ENCODE peak calls at places on chromosomes 4 and X, in six cellular contexts. One of them, this sample, is unnamed.

GRCh38 chrX:10483191-10483808 is 137.1 kb downstream of the MID1 start:
- DNase-seq in endothelial cell of umbilical vein: peak; percentile 93
- DNase-seq in HepG2: no peak
- DNase-seq in A549: no peak
- DNase-seq in GM12878: no peak
- DNase-seq in K562: no peak
- DNase-seq in this sample: no peak

GRCh38 chr4:113646456-113646809 is 115.1 kb downstream of the CAMK2D start:
- DNase-seq in endothelial cell of umbilical vein: no peak
- DNase-seq in HepG2: no peak
- DNase-seq in A549: peak; percentile 85
- DNase-seq in GM12878: no peak
- DNase-seq in K562: no peak
- DNase-seq in this sample: no peak

GRCh38 chrX:41382699-41383645 is 49.0 kb downstream of the DDX3X start:
- DNase-seq in endothelial cell of umbilical vein: no peak
- DNase-seq in HepG2: no peak
- DNase-seq in A549: peak; percentile 77
- DNase-seq in GM12878: no peak
- DNase-seq in K562: no peak
- DNase-seq in this sample: peak; percentile 44

GRCh38 chr4:109207060-109207459 is 95.4 kb downstream of the COL25A1 start:
- DNase-seq in endothelial cell of umbilical vein: peak; percentile 34
- DNase-seq in HepG2: no peak
- DNase-seq in A549: no peak
- DNase-seq in GM12878: no peak
- DNase-seq in K562: peak; percentile 13
- DNase-seq in this sample: no peak

GRCh38 chr4:8907596-8908205 is 36.1 kb upstream of the HMX1 start:
- DNase-seq in endothelial cell of umbilical vein: no peak
- DNase-seq in HepG2: no peak
- DNase-seq in A549: no peak
- DNase-seq in GM12878: no peak
- DNase-seq in K562: no peak
- DNase-seq in this sample: no peak

GRCh38 chr4:186368291-186368690 is 102.3 kb downstream of the F11 start:
- DNase-seq in endothelial cell of umbilical vein: no peak
- DNase-seq in HepG2: no peak
- DNase-seq in A549: no peak
- DNase-seq in GM12878: no peak
- DNase-seq in K562: no peak
- DNase-seq in this sample: no peak

GRCh38 chr4:5719329-5720055 is 8.5 kb downstream of the EVC start:
- DNase-seq in endothelial cell of umbilical vein: peak; percentile 21
- DNase-seq in HepG2: no peak
- DNase-seq in A549: no peak
- DNase-seq in GM12878: no peak
- DNase-seq in K562: no peak
- DNase-seq in this sample: no peak

GRCh38 chr4:63578383-63578782 is 830.9 kb downstream of the TECRL start:
- DNase-seq in endothelial cell of umbilical vein: no peak
- DNase-seq in HepG2: no peak
- DNase-seq in A549: peak; percentile 1
- DNase-seq in GM12878: no peak
- DNase-seq in K562: no peak
- DNase-seq in this sample: no peak

GRCh38 chrX:41092776-41093175 is 7.5 kb downstream of the USP9X start:
- DNase-seq in endothelial cell of umbilical vein: no peak
- DNase-seq in HepG2: no peak
- DNase-seq in A549: no peak
- DNase-seq in GM12878: no peak
- DNase-seq in K562: no peak
- DNase-seq in this sample: no peak

GRCh38 chr4:25908491-25908901 is 5.5 kb upstream of the SMIM20 start:
- DNase-seq in endothelial cell of umbilical vein: peak; percentile 75
- DNase-seq in HepG2: peak; percentile 66
- DNase-seq in A549: peak; percentile 39
- DNase-seq in GM12878: no peak
- DNase-seq in K562: no peak
- DNase-seq in this sample: no peak

GRCh38 chrX:9573282-9574106 is 108.6 kb downstream of the TBL1X start:
- DNase-seq in endothelial cell of umbilical vein: no peak
- DNase-seq in HepG2: no peak
- DNase-seq in A549: no peak
- DNase-seq in GM12878: no peak
- DNase-seq in K562: no peak
- DNase-seq in this sample: no peak

GRCh38 chr4:185142563-185142910 is 529 bp upstream of the SLC25A4 start:
- DNase-seq in endothelial cell of umbilical vein: no peak
- DNase-seq in HepG2: peak; percentile 37
- DNase-seq in A549: no peak
- DNase-seq in GM12878: no peak
- DNase-seq in K562: no peak
- DNase-seq in this sample: no peak

GRCh38 chrX:107827137-107827831 is 1.6 kb downstream of the MID2 start:
- DNase-seq in endothelial cell of umbilical vein: peak; percentile 43
- DNase-seq in HepG2: no peak
- DNase-seq in A549: no peak
- DNase-seq in GM12878: no peak
- DNase-seq in K562: no peak
- DNase-seq in this sample: no peak

GRCh38 chrX:148268646-148269045 is 231.8 kb upstream of the AFF2 start:
- DNase-seq in endothelial cell of umbilical vein: no peak
- DNase-seq in HepG2: no peak
- DNase-seq in A549: no peak
- DNase-seq in GM12878: no peak
- DNase-seq in K562: no peak
- DNase-seq in this sample: no peak

GRCh38 chr4:17309567-17310268 is 202.2 kb downstream of the QDPR start:
- DNase-seq in endothelial cell of umbilical vein: peak; percentile 13
- DNase-seq in HepG2: no peak
- DNase-seq in A549: no peak
- DNase-seq in GM12878: no peak
- DNase-seq in K562: no peak
- DNase-seq in this sample: no peak

GRCh38 chr4:83664071-83664470 is 128.2 kb downstream of the GPAT3 start:
- DNase-seq in endothelial cell of umbilical vein: no peak
- DNase-seq in HepG2: no peak
- DNase-seq in A549: no peak
- DNase-seq in GM12878: no peak
- DNase-seq in K562: no peak
- DNase-seq in this sample: no peak

GRCh38 chr4:116005037-116005805 is 891.8 kb upstream of the NDST4 start:
- DNase-seq in endothelial cell of umbilical vein: no peak
- DNase-seq in HepG2: no peak
- DNase-seq in A549: no peak
- DNase-seq in GM12878: no peak
- DNase-seq in K562: no peak
- DNase-seq in this sample: no peak

DNA sequence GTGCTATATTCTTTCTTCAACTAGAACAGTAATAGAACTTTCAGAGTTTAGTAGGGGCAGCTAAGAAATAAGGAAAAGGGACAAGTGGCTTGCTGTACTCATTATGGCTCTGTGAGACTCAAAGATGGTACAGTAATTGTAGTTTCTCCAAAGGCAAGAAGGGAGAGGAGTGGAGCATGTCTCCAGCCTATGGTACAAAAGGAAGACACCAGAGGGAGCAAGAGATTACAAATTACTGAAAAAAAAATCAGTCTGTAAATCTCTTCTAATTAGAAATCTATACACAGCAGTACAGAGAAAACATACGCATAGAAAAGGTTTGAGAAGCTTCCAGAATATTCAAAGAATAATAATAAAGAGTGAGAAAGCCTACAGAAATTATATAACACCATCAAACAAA is 61.4 kb downstream of the KLHL4 start:
- DNase-seq in endothelial cell of umbilical vein: peak; percentile 20
- DNase-seq in HepG2: no peak
- DNase-seq in A549: no peak
- DNase-seq in GM12878: no peak
- DNase-seq in K562: no peak
- DNase-seq in this sample: no peak
- TF ChIP-seq CTCF in endothelial cell of umbilical vein: no peak
- TF ChIP-seq CTCF in HepG2: no peak
- TF ChIP-seq CTCF in A549: no peak
- TF ChIP-seq CTCF in GM12878: no peak
- TF ChIP-seq CTCF in K562: peak; percentile 34
- TF ChIP-seq CTCF in this sample: no peak

DNA sequence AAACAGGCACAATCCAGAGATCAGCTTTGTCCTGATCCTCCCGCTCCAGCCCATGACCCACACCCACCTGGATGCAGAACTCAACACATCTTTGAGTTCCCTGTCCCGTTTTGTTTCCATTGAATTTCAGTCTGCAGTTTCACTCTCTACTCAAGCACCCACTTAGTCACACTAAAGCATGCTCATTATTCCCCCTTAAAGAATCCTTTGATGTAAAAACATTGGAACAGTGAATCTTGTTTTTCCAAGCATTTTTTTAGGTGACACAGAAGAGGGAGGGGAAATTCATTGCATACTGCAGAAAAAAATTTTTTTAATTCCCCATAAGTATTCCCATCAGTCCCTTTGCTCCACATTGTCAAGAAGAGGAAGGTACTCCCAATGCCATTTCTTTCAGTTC is 249.7 kb upstream of the TTC29 start:
- DNase-seq in endothelial cell of umbilical vein: no peak
- DNase-seq in HepG2: no peak
- DNase-seq in A549: no peak
- DNase-seq in GM12878: no peak
- DNase-seq in K562: no peak
- DNase-seq in this sample: no peak
- TF ChIP-seq MYC in endothelial cell of umbilical vein: no peak
- TF ChIP-seq MYC in HepG2: no peak
- TF ChIP-seq MYC in A549: no peak
- TF ChIP-seq MYC in GM12878: no peak
- TF ChIP-seq MYC in K562: no peak
- TF ChIP-seq MYC in this sample: no peak

GRCh38 chrX:36856849-36857248 is 151.3 kb upstream of the FAM47C start:
- DNase-seq in endothelial cell of umbilical vein: no peak
- DNase-seq in HepG2: no peak
- DNase-seq in A549: peak; percentile 4
- DNase-seq in GM12878: no peak
- DNase-seq in K562: no peak
- DNase-seq in this sample: peak; percentile 2
- TF ChIP-seq CTCF in endothelial cell of umbilical vein: no peak
- TF ChIP-seq CTCF in HepG2: no peak
- TF ChIP-seq CTCF in A549: peak; percentile 9
- TF ChIP-seq CTCF in GM12878: no peak
- TF ChIP-seq CTCF in K562: no peak
- TF ChIP-seq CTCF in this sample: no peak

DNA sequence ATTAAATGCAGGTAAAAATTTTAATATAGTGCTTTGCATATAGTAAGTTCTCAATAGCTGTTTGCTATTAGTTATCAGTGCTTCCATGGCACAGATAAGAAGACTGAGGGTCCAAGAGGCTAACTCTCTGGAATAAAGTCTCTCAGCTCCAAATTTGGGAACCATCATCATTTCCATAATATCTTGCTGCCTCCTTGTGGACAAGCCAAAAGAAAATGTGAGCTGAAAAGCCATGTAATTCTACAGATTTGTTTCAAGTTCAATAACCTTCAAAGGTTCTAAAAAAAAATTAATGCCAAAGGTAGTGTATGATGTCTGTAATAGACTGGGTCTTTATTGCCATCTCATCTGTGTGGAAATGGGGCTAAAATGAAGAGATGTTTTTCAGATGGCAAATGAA is 136.9 kb upstream of the VCX start:
- DNase-seq in endothelial cell of umbilical vein: no peak
- DNase-seq in HepG2: no peak
- DNase-seq in A549: peak; percentile 2
- DNase-seq in GM12878: no peak
- DNase-seq in K562: no peak
- DNase-seq in this sample: no peak
- TF ChIP-seq MYC in endothelial cell of umbilical vein: no peak
- TF ChIP-seq MYC in HepG2: no peak
- TF ChIP-seq MYC in A549: no peak
- TF ChIP-seq MYC in GM12878: no peak
- TF ChIP-seq MYC in K562: no peak
- TF ChIP-seq MYC in this sample: no peak

GRCh38 chr4:7815562-7815961 is 124.1 kb downstream of the AFAP1 start:
- DNase-seq in endothelial cell of umbilical vein: no peak
- DNase-seq in HepG2: no peak
- DNase-seq in A549: peak; percentile 30
- DNase-seq in GM12878: no peak
- DNase-seq in K562: no peak
- DNase-seq in this sample: peak; percentile 23
- TF ChIP-seq CTCF in endothelial cell of umbilical vein: no peak
- TF ChIP-seq CTCF in HepG2: no peak
- TF ChIP-seq CTCF in A549: no peak
- TF ChIP-seq CTCF in GM12878: no peak
- TF ChIP-seq CTCF in K562: no peak
- TF ChIP-seq CTCF in this sample: no peak

GRCh38 chrX:133412246-133412645 is 3.0 kb downstream of the GPC4 start:
- DNase-seq in endothelial cell of umbilical vein: no peak
- DNase-seq in HepG2: no peak
- DNase-seq in A549: no peak
- DNase-seq in GM12878: no peak
- DNase-seq in K562: no peak
- DNase-seq in this sample: no peak
- TF ChIP-seq MYC in endothelial cell of umbilical vein: no peak
- TF ChIP-seq MYC in HepG2: no peak
- TF ChIP-seq MYC in A549: no peak
- TF ChIP-seq MYC in GM12878: no peak
- TF ChIP-seq MYC in K562: no peak
- TF ChIP-seq MYC in this sample: no peak

This sample was measured in NB4.